ENCODE peak calls at places on chromosomes 6 and 20, in seven cellular contexts. One of them, this sample, is unnamed.

GRCh38 chr20:36796117-36796516 is 22.6 kb upstream of the DSN1 start:
- DNase-seq in fibroblast of the conjunctiva: no peak
- DNase-seq in body of pancreas: no peak
- DNase-seq in naive thymus-derived CD8-positive, alpha-beta T cell: no peak
- DNase-seq in HuH-7: no peak
- DNase-seq in cardiac muscle cell: no peak
- DNase-seq in Right ventricle myocardium superior: no peak
- DNase-seq in this sample: no peak

GRCh38 chr6:42314571-42314950 is 96.9 kb upstream of the MRPS10 start:
- DNase-seq in fibroblast of the conjunctiva: no peak
- DNase-seq in body of pancreas: no peak
- DNase-seq in naive thymus-derived CD8-positive, alpha-beta T cell: no peak
- DNase-seq in HuH-7: no peak
- DNase-seq in cardiac muscle cell: no peak
- DNase-seq in Right ventricle myocardium superior: no peak
- DNase-seq in this sample: no peak

GRCh38 chr20:41748051-41748450 is 129.9 kb upstream of the CHD6 start:
- DNase-seq in fibroblast of the conjunctiva: no peak
- DNase-seq in body of pancreas: no peak
- DNase-seq in naive thymus-derived CD8-positive, alpha-beta T cell: no peak
- DNase-seq in HuH-7: no peak
- DNase-seq in cardiac muscle cell: no peak
- DNase-seq in Right ventricle myocardium superior: no peak
- DNase-seq in this sample: no peak

GRCh38 chr6:63683071-63683603 is 47.5 kb downstream of the PHF3 start:
- DNase-seq in fibroblast of the conjunctiva: no peak
- DNase-seq in body of pancreas: no peak
- DNase-seq in naive thymus-derived CD8-positive, alpha-beta T cell: no peak
- DNase-seq in HuH-7: no peak
- DNase-seq in cardiac muscle cell: no peak
- DNase-seq in Right ventricle myocardium superior: no peak
- DNase-seq in this sample: no peak

GRCh38 chr6:137202078-137202477 is 17.1 kb downstream of the IFNGR1 start:
- DNase-seq in fibroblast of the conjunctiva: no peak
- DNase-seq in body of pancreas: no peak
- DNase-seq in naive thymus-derived CD8-positive, alpha-beta T cell: no peak
- DNase-seq in HuH-7: no peak
- DNase-seq in cardiac muscle cell: no peak
- DNase-seq in Right ventricle myocardium superior: peak; percentile 55
- DNase-seq in this sample: peak; percentile 25

GRCh38 chr6:56329296-56330050 is 82.1 kb upstream of the COL21A1 start:
- DNase-seq in fibroblast of the conjunctiva: no peak
- DNase-seq in body of pancreas: no peak
- DNase-seq in naive thymus-derived CD8-positive, alpha-beta T cell: no peak
- DNase-seq in HuH-7: no peak
- DNase-seq in cardiac muscle cell: peak; percentile 88
- DNase-seq in Right ventricle myocardium superior: no peak
- DNase-seq in this sample: no peak

GRCh38 chr6:157764346-157765068 is 58.5 kb upstream of the SNX9 start:
- DNase-seq in fibroblast of the conjunctiva: peak; percentile 95
- DNase-seq in body of pancreas: peak; percentile 79
- DNase-seq in naive thymus-derived CD8-positive, alpha-beta T cell: peak; percentile 86
- DNase-seq in HuH-7: no peak
- DNase-seq in cardiac muscle cell: peak; percentile 99
- DNase-seq in Right ventricle myocardium superior: peak; percentile 80
- DNase-seq in this sample: peak; percentile 84

GRCh38 chr6:149320745-149321240 is 3.3 kb downstream of the TAB2 start:
- DNase-seq in fibroblast of the conjunctiva: no peak
- DNase-seq in body of pancreas: no peak
- DNase-seq in naive thymus-derived CD8-positive, alpha-beta T cell: no peak
- DNase-seq in HuH-7: no peak
- DNase-seq in cardiac muscle cell: peak; percentile 36
- DNase-seq in Right ventricle myocardium superior: no peak
- DNase-seq in this sample: no peak

GRCh38 chr6:153106021-153106420 is 25.1 kb downstream of the RGS17 start:
- DNase-seq in fibroblast of the conjunctiva: no peak
- DNase-seq in body of pancreas: no peak
- DNase-seq in naive thymus-derived CD8-positive, alpha-beta T cell: no peak
- DNase-seq in HuH-7: no peak
- DNase-seq in cardiac muscle cell: no peak
- DNase-seq in Right ventricle myocardium superior: no peak
- DNase-seq in this sample: no peak

GRCh38 chr6:78831492-78831891 is 35.9 kb upstream of the IRAK1BP1 start:
- DNase-seq in fibroblast of the conjunctiva: no peak
- DNase-seq in body of pancreas: peak; percentile 49
- DNase-seq in naive thymus-derived CD8-positive, alpha-beta T cell: no peak
- DNase-seq in HuH-7: no peak
- DNase-seq in cardiac muscle cell: peak; percentile 93
- DNase-seq in Right ventricle myocardium superior: no peak
- DNase-seq in this sample: no peak

GRCh38 chr6:42771741-42772100 is 10.1 kb upstream of the BICRAL start:
- DNase-seq in fibroblast of the conjunctiva: no peak
- DNase-seq in body of pancreas: no peak
- DNase-seq in naive thymus-derived CD8-positive, alpha-beta T cell: no peak
- DNase-seq in HuH-7: no peak
- DNase-seq in cardiac muscle cell: no peak
- DNase-seq in Right ventricle myocardium superior: no peak
- DNase-seq in this sample: no peak

GRCh38 chr6:29553268-29554057 is 6.1 kb downstream of the UBD start:
- DNase-seq in fibroblast of the conjunctiva: peak; percentile 8
- DNase-seq in body of pancreas: peak; percentile 64
- DNase-seq in naive thymus-derived CD8-positive, alpha-beta T cell: peak; percentile 9
- DNase-seq in HuH-7: no peak
- DNase-seq in cardiac muscle cell: peak; percentile 84
- DNase-seq in Right ventricle myocardium superior: peak; percentile 86
- DNase-seq in this sample: no peak

GRCh38 chr6:149683256-149683860 is 34.5 kb downstream of the LATS1 start:
- DNase-seq in fibroblast of the conjunctiva: no peak
- DNase-seq in body of pancreas: no peak
- DNase-seq in naive thymus-derived CD8-positive, alpha-beta T cell: no peak
- DNase-seq in HuH-7: no peak
- DNase-seq in cardiac muscle cell: no peak
- DNase-seq in Right ventricle myocardium superior: no peak
- DNase-seq in this sample: no peak

GRCh38 chr20:63291811-63292210 is 1.2 kb upstream of the COL20A1 start:
- DNase-seq in fibroblast of the conjunctiva: no peak
- DNase-seq in body of pancreas: no peak
- DNase-seq in naive thymus-derived CD8-positive, alpha-beta T cell: no peak
- DNase-seq in HuH-7: no peak
- DNase-seq in cardiac muscle cell: no peak
- DNase-seq in Right ventricle myocardium superior: no peak
- DNase-seq in this sample: no peak

GRCh38 chr6:37135835-37136694 is 33.9 kb upstream of the PIM1 start:
- DNase-seq in fibroblast of the conjunctiva: no peak
- DNase-seq in body of pancreas: peak; percentile 31
- DNase-seq in naive thymus-derived CD8-positive, alpha-beta T cell: no peak
- DNase-seq in HuH-7: no peak
- DNase-seq in cardiac muscle cell: peak; percentile 72
- DNase-seq in Right ventricle myocardium superior: no peak
- DNase-seq in this sample: no peak

GRCh38 chr20:48262396-48262795 is 477.1 kb upstream of the SULF2 start:
- DNase-seq in fibroblast of the conjunctiva: no peak
- DNase-seq in body of pancreas: no peak
- DNase-seq in naive thymus-derived CD8-positive, alpha-beta T cell: no peak
- DNase-seq in HuH-7: no peak
- DNase-seq in cardiac muscle cell: no peak
- DNase-seq in Right ventricle myocardium superior: no peak
- DNase-seq in this sample: no peak

GRCh38 chr6:4675086-4675485 is 101.1 kb upstream of the CDYL start:
- DNase-seq in fibroblast of the conjunctiva: no peak
- DNase-seq in body of pancreas: no peak
- DNase-seq in naive thymus-derived CD8-positive, alpha-beta T cell: no peak
- DNase-seq in HuH-7: no peak
- DNase-seq in cardiac muscle cell: no peak
- DNase-seq in Right ventricle myocardium superior: no peak
- DNase-seq in this sample: no peak

GRCh38 chr6:112571886-112572285 is 224.8 kb downstream of the RFPL4B start:
- DNase-seq in fibroblast of the conjunctiva: peak; percentile 73
- DNase-seq in body of pancreas: no peak
- DNase-seq in naive thymus-derived CD8-positive, alpha-beta T cell: no peak
- DNase-seq in HuH-7: no peak
- DNase-seq in cardiac muscle cell: no peak
- DNase-seq in Right ventricle myocardium superior: no peak
- DNase-seq in this sample: no peak

GRCh38 chr6:6820688-6821238 is 232.2 kb downstream of the LY86 start:
- DNase-seq in fibroblast of the conjunctiva: no peak
- DNase-seq in body of pancreas: peak; percentile 76
- DNase-seq in naive thymus-derived CD8-positive, alpha-beta T cell: no peak
- DNase-seq in HuH-7: no peak
- DNase-seq in cardiac muscle cell: no peak
- DNase-seq in Right ventricle myocardium superior: no peak
- DNase-seq in this sample: peak; percentile 71